ENCODE peak calls at places on chromosomes 3 and 15, in five cellular contexts. Y is IMR-90, E is mesenchymal stem cell, R is fibroblast of lung, Z is HepG2. F is an unnamed sample.

GRCh38 chr3:80445053-80445452 is 677.3 kb upstream of the ROBO1 start:
- DNase-seq in Y (no peak), E (no peak), R (no peak), Z (no peak), F (no peak)

GRCh38 chr15:44034334-44034733 is 160.7 kb downstream of the FRMD5 start:
- DNase-seq in Y (no peak), E (no peak), R (peak), Z (no peak), F (no peak)

GRCh38 chr15:65077981-65078352 is 1.4 kb downstream of the KBTBD13 start:
- DNase-seq in Y (no peak), E (no peak), R (peak), Z (no peak), F (peak)

GRCh38 chr3:184317201-184317600 is 2.8 kb downstream of the EIF4G1 start:
- DNase-seq in Y (no peak), E (no peak), R (no peak), Z (no peak), F (no peak)

GRCh38 chr3:131353946-131354345 is 27.6 kb upstream of the NUDT16 start:
- DNase-seq in Y (no peak), E (no peak), R (no peak), Z (no peak), F (peak)

GRCh38 chr3:147937341-147937740 is 528.2 kb downstream of the ZIC1 start:
- DNase-seq in Y (peak), E (peak), R (peak), Z (no peak), F (no peak)

GRCh38 chr15:101439920-101440319 is 49.6 kb downstream of the PCSK6 start:
- DNase-seq in Y (peak), E (no peak), R (peak), Z (no peak), F (no peak)

GRCh38 chr15:24848050-24848449 is 106.7 kb upstream of the SNRPN start:
- DNase-seq in Y (peak), E (peak), R (peak), Z (no peak), F (peak)

GRCh38 chr3:111594205-111594604 is 941 bp downstream of the ZBED2 start:
- DNase-seq in Y (peak), E (peak), R (peak), Z (no peak), F (no peak)

GRCh38 chr15:36996121-36996520 is 104.2 kb downstream of the MEIS2 start:
- DNase-seq in Y (no peak), E (no peak), R (no peak), Z (no peak), F (no peak)

GRCh38 chr3:175655366-175655765 is 796.2 kb downstream of the NAALADL2 start:
- DNase-seq in Y (peak), E (no peak), R (no peak), Z (no peak), F (no peak)

GRCh38 chr3:175489406-175489805 is 630.3 kb downstream of the NAALADL2 start:
- DNase-seq in Y (no peak), E (no peak), R (no peak), Z (no peak), F (peak)

GRCh38 chr15:77038312-77039216 is 32.3 kb downstream of the TSPAN3 start:
- DNase-seq in Y (no peak), E (no peak), R (no peak), Z (no peak), F (no peak)

GRCh38 chr3:189728915-189729314 is 97.7 kb downstream of the TP63 start:
- DNase-seq in Y (no peak), E (no peak), R (no peak), Z (no peak), F (no peak)

GRCh38 chr3:133570937-133571320 is 2.6 kb upstream of the CDV3 start:
- DNase-seq in Y (peak), E (peak), R (peak), Z (no peak), F (peak)

GRCh38 chr15:25066708-25067107 is 111.9 kb downstream of the SNRPN start:
- DNase-seq in Y (no peak), E (no peak), R (no peak), Z (no peak), F (no peak)

GRCh38 chr3:152309535-152310317 is 41.0 kb downstream of the MBNL1 start:
- DNase-seq in Y (peak), E (no peak), R (peak), Z (no peak), F (no peak)

GRCh38 chr3:152307829-152308474 is 39.2 kb downstream of the MBNL1 start:
- DNase-seq in Y (peak), E (peak), R (peak), Z (peak), F (peak)

GRCh38 chr3:152309031-152309430 is 40.3 kb downstream of the MBNL1 start:
- DNase-seq in Y (no peak), E (peak), R (no peak), Z (no peak), F (no peak)

GRCh38 chr3:152305075-152305474 is 36.3 kb downstream of the MBNL1 start:
- DNase-seq in Y (no peak), E (no peak), R (no peak), Z (no peak), F (no peak)

GRCh38 chr3:152308475-152308844 is 39.7 kb downstream of the MBNL1 start:
- DNase-seq in Y (no peak), E (no peak), R (no peak), Z (no peak), F (no peak)
- H3K9ac ChIP-seq in Y (no peak), E (no peak), R (no peak), Z (peak), F (no peak)

GRCh38 chr3:138944842-138945645 is 1.9 kb downstream of the FOXL2 start:
- DNase-seq in Y (no peak), E (peak), R (peak), Z (no peak), F (no peak)
- H2AFZ ChIP-seq in Y (peak), E (no peak), R (no peak), Z (no peak), F (no peak)

DNA sequence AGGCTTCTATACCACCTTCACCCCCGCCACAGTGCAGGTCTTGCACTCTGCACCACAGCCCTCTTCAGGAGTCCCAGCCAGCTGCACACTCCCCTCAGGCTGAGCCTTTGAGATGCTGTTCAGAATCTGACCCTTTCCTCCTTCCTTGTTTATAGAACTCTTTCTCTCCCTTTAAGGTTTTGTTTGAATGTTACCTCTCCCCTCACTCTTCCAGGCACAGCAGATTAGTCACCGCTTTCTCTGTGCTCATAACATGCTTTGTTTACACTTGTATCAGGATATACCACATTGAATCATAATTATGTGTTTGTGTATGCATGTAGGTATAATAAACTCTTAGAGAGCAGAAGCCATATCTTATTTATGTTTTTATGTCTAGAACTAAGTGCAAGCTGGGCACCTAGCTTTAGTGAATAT is 168.4 kb upstream of the BCL6 start:
- DNase-seq in Y (peak), E (peak), R (peak), Z (no peak), F (peak)
- H3K4me2 ChIP-seq in Y (no peak), E (no peak), R (peak), Z (peak), F (no peak)

GRCh38 chr3:129574206-129574605 is 31.2 kb downstream of the H1-8 start:
- DNase-seq in Y (no peak), E (no peak), R (no peak), Z (no peak), F (no peak)
- H3K9ac ChIP-seq in Y (no peak), E (no peak), R (no peak), Z (no peak), F (no peak)

GRCh38 chr3:27521872-27522265 is 37.7 kb upstream of the SLC4A7 start:
- DNase-seq in Y (no peak), E (no peak), R (no peak), Z (no peak), F (no peak)
- H2AFZ ChIP-seq in Y (peak), E (no peak), R (no peak), Z (no peak), F (no peak)

GRCh38 chr15:90046289-90046688 is 45.2 kb downstream of the ZNF710 start:
- DNase-seq in Y (no peak), E (no peak), R (no peak), Z (no peak), F (no peak)
- H3K4me2 ChIP-seq in Y (no peak), E (no peak), R (no peak), Z (no peak), F (no peak)

DNA sequence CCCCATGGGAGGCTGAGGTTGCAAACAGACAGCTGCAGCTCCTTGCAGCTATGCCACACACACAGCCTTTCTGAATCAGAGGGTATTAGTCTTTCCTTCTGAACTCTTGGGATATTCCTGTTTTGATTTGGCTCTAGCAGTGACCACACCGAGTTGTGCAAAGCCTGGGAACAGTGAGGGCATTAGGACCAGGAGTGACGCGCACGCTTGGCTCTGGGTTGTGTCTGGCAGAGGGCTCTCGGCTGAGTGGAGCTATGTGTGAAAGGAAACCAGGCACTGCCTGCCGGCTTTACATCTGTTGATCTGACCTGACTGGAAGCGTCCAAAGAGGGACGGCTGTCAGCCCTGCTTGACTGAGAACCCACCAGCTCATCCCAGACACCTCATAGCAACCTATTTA is at the start of gene GALNT15:
- DNase-seq in Y (peak), E (peak), R (peak), Z (no peak), F (peak)
- H3K9ac ChIP-seq in Y (peak), E (peak), R (peak), Z (no peak), F (no peak)

DNA sequence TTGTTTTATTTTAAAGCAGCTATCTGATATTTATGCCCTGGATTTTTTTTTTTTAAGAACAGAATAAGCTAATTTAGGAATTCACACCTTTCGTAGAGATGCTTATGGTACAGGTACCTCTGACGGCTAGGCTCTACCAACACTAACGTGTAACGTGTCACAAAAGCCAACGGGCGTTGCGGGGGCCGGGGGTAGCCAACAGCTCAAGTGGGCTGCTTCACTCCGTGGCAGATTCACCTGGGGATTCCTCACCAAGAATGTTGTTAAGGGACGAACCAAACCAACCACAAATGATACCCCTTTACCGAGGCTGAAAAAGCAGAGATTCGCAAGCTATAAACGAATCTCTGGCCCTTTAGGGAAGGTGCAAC is 1.0 kb downstream of the TMCC1 start:
- DNase-seq in Y (no peak), E (no peak), R (no peak), Z (no peak), F (no peak)
- H2AFZ ChIP-seq in Y (peak), E (peak), R (peak), Z (no peak), F (peak)

DNA sequence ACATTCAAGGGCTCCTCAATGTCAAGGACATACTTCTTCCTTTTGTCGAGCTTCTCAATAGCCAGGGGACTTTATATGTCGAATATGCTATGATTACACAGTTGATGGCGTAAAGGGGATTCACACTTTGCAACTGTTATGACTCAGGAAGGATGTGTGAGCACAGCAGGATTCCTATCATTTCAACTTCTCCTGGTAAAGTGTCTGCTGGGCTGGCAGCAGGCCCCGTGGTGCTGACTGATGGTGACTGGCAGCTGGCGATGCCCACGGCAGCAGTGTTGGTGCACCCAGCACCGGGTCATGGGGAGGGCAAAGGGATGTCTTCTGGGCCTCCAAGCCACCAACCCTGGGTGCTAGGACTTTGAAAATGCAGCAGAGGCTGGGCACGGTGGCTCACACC is 44.8 kb upstream of the GNB5 start:
- DNase-seq in Y (no peak), E (no peak), R (no peak), Z (no peak), F (no peak)
- H3K4me2 ChIP-seq in Y (no peak), E (no peak), R (no peak), Z (no peak), F (no peak)

F was measured in endothelial cell of umbilical vein.